ENCODE peak calls at places on chromosomes 1 and 21, in five cellular contexts. Q is KG1, O is ELR, P is hypothalamus, E is bronchial epithelial cell. G is an unnamed sample.
A peak's percentile ranks its signal among the peaks of the same experiment; 100 is the strongest.

GRCh38 chr1:16980473-16981268 is at the start of gene MFAP2:
- DNase-seq in E (peak; percentile 36), Q (no peak), O (peak; percentile 58), P (no peak), G (no peak)

GRCh38 chr1:7220712-7221252 is 435.5 kb downstream of the CAMTA1 start:
- DNase-seq in P (no peak), O (no peak), E (no peak), Q (no peak), G (no peak)

GRCh38 chr1:221794079-221794670 is 52.3 kb upstream of the DUSP10 start:
- DNase-seq in O (no peak), Q (no peak), P (no peak), E (peak; percentile 48), G (no peak)

GRCh38 chr1:100835866-100836842 is 58.5 kb downstream of the EXTL2 start:
- DNase-seq in P (no peak), Q (no peak), E (peak; percentile 93), O (peak; percentile 20), G (no peak)

GRCh38 chr21:45934570-45934969 is 47.0 kb upstream of the COL6A1 start:
- DNase-seq in O (no peak), P (no peak), E (no peak), Q (no peak), G (no peak)

GRCh38 chr21:45335761-45336534 is 48.3 kb upstream of the POFUT2 start:
- DNase-seq in P (no peak), E (no peak), Q (no peak), O (no peak), G (no peak)

GRCh38 chr1:229434005-229434640 is at the start of gene ACTA1:
- DNase-seq in Q (no peak), P (no peak), E (no peak), O (no peak), G (no peak)

GRCh38 chr1:206551985-206552325 is 44.6 kb downstream of the RASSF5 start:
- DNase-seq in E (no peak), P (no peak), Q (no peak), O (no peak), G (no peak)

GRCh38 chr1:197912739-197913494 is 4.3 kb upstream of the LHX9 start:
- DNase-seq in Q (no peak), E (no peak), O (peak; percentile 13), P (no peak), G (no peak)

GRCh38 chr1:159925713-159926066 is 383 bp upstream of the TAGLN2 start:
- DNase-seq in P (no peak), E (peak; percentile 94), Q (no peak), O (peak; percentile 57), G (no peak)

GRCh38 chr1:94832446-94832845 is 12.3 kb downstream of the SLC44A3 start:
- DNase-seq in O (peak; percentile 12), Q (no peak), P (no peak), E (no peak), G (no peak)

GRCh38 chr1:246147471-246148461 is 359.3 kb downstream of the SMYD3 start:
- DNase-seq in P (no peak), Q (no peak), O (no peak), E (no peak), G (no peak)

GRCh38 chr1:147072371-147073061 is 99.8 kb downstream of the PRKAB2 start:
- DNase-seq in Q (no peak), O (no peak), P (no peak), E (peak; percentile 4), G (peak; percentile 22)

GRCh38 chr1:47478090-47478489 is 40.2 kb downstream of the FOXD2 start:
- DNase-seq in E (no peak), P (no peak), O (no peak), Q (no peak), G (no peak)

GRCh38 chr1:29249170-29249691 is 12.9 kb downstream of the PTPRU start:
- DNase-seq in E (peak; percentile 40), O (peak; percentile 34), Q (no peak), P (no peak), G (no peak)

GRCh38 chr1:35935436-35935835 is 4.5 kb downstream of the AGO3 start:
- DNase-seq in E (no peak), Q (no peak), O (no peak), P (no peak), G (no peak)

GRCh38 chr1:168391759-168392681 is 111.3 kb downstream of the TBX19 start:
- DNase-seq in O (no peak), Q (no peak), P (no peak), E (peak; percentile 57), G (no peak)

GRCh38 chr1:60052634-60053033 is 20.9 kb downstream of the C1orf87 start:
- DNase-seq in O (no peak), Q (no peak), P (no peak), E (no peak), G (no peak)

GRCh38 chr1:45403298-45404079 is 63.2 kb upstream of the MUTYH start:
- DNase-seq in Q (no peak), P (no peak), E (peak; percentile 82), O (no peak), G (no peak)

GRCh38 chr21:31509108-31510017 is 150.1 kb upstream of the SOD1 start:
- DNase-seq in E (peak; percentile 67), O (peak; percentile 44), Q (no peak), P (no peak), G (peak; percentile 67)

GRCh38 chr1:205535866-205536758 is 31.6 kb downstream of the CDK18 start:
- DNase-seq in E (no peak), P (no peak), O (no peak), Q (no peak), G (no peak)

GRCh38 chr1:97063532-97063931 is 341.9 kb downstream of the PTBP2 start:
- DNase-seq in Q (no peak), E (peak; percentile 31), O (no peak), P (no peak), G (no peak)

GRCh38 chr1:229342305-229342901 is 444 bp downstream of the CCSAP start:
- DNase-seq in E (peak; percentile 40), Q (peak; percentile 56), O (peak; percentile 78), P (peak; percentile 90), G (peak; percentile 79)

GRCh38 chr1:56576880-56577858 is 2.2 kb downstream of the PLPP3 start:
- DNase-seq in P (no peak), O (peak; percentile 58), E (peak; percentile 18), Q (no peak), G (peak; percentile 48)

GRCh38 chr1:109290998-109291397 is 8.1 kb upstream of the PSRC1 start:
- DNase-seq in Q (no peak), E (no peak), P (no peak), O (no peak), G (no peak)

GRCh38 chr1:2194319-2194897 is at the start of gene FAAP20:
- DNase-seq in E (peak; percentile 15), O (peak; percentile 73), P (peak; percentile 79), Q (no peak), G (peak; percentile 50)

GRCh38 chr1:216766633-216767325 is 43.5 kb upstream of the ESRRG start:
- DNase-seq in E (peak; percentile 5), P (no peak), O (peak; percentile 32), Q (no peak), G (no peak)

GRCh38 chr1:6349254-6349943 is 44.2 kb downstream of the ACOT7 start:
- DNase-seq in O (no peak), E (no peak), P (no peak), Q (no peak), G (no peak)

GRCh38 chr1:208181259-208181816 is 62.8 kb downstream of the PLXNA2 start:
- DNase-seq in P (no peak), E (no peak), O (no peak), Q (no peak), G (no peak)

GRCh38 chr1:201321826-201322390 is 38.6 kb downstream of the PKP1 start:
- DNase-seq in Q (no peak), E (no peak), P (no peak), O (no peak), G (no peak)

GRCh38 chr1:210233495-210234253 is 1.1 kb downstream of the SERTAD4 start:
- DNase-seq in O (peak; percentile 88), E (peak; percentile 64), P (peak; percentile 68), Q (no peak), G (peak; percentile 61)

G was measured in SK-MEL-5.